ENCODE peak calls at places on chromosomes 2 and 18, in ten cellular contexts. S is Panc1, M is heart left ventricle, P is A549, D is body of pancreas, X is endodermal cell, C is pancreas, I is gastrocnemius medialis, U is fibroblast of lung, R is brain microvascular endothelial cell. K is an unnamed sample.

GRCh38 chr2:204678031-204678430 is 132.8 kb downstream of the PARD3B start:
- DNase-seq in X (no peak), R (no peak), M (no peak), D (no peak), S (no peak), I (no peak), U (no peak), P (no peak), C (no peak), K (no peak)

GRCh38 chr18:9147440-9148238 is 11.1 kb downstream of the ANKRD12 start:
- DNase-seq in D (peak), X (peak), P (peak), I (peak), C (no peak), M (no peak), U (peak), R (peak), S (no peak), K (no peak)

GRCh38 chr2:94759211-94759610 is 112.0 kb upstream of the TEKT4 start:
- DNase-seq in U (no peak), P (no peak), R (no peak), D (no peak), C (no peak), S (no peak), M (no peak), I (no peak), X (no peak), K (no peak)

GRCh38 chr18:54117853-54118773 is 106.4 kb downstream of the MBD2 start:
- DNase-seq in S (no peak), X (no peak), M (no peak), R (no peak), D (peak), P (no peak), C (peak), I (no peak), U (peak), K (no peak)

GRCh38 chr2:219266232-219266631 is 12.5 kb upstream of the TUBA4A start:
- DNase-seq in D (no peak), P (no peak), I (no peak), R (no peak), M (peak), S (no peak), X (no peak), C (no peak), U (no peak), K (no peak)

GRCh38 chr2:239002960-239003932 is 155.4 kb downstream of the TWIST2 start:
- DNase-seq in P (no peak), U (peak), C (no peak), M (no peak), S (no peak), R (no peak), X (peak), D (peak), I (no peak), K (no peak)

GRCh38 chr18:39667905-39668304 is 2102.3 kb upstream of the CELF4 start:
- DNase-seq in R (peak), U (no peak), I (no peak), X (no peak), D (no peak), S (no peak), P (no peak), C (no peak), M (no peak), K (no peak)

GRCh38 chr2:207720517-207721187 is 9.2 kb downstream of the CCNYL1 start:
- DNase-seq in D (no peak), R (no peak), I (no peak), M (no peak), S (no peak), U (no peak), C (no peak), P (no peak), X (no peak), K (no peak)

GRCh38 chr2:158602027-158602426 is 145.3 kb downstream of the PKP4 start:
- DNase-seq in U (no peak), P (no peak), S (no peak), I (no peak), R (no peak), C (peak), D (peak), X (no peak), M (no peak), K (no peak)

GRCh38 chr2:200077210-200077650 is 121.8 kb downstream of the MAIP1 start:
- DNase-seq in M (no peak), S (peak), D (peak), U (peak), X (no peak), I (no peak), R (peak), C (no peak), P (peak), K (no peak)

GRCh38 chr2:86035883-86036789 is 69.5 kb downstream of the POLR1A start:
- DNase-seq in D (peak), R (peak), S (no peak), I (peak), U (peak), P (no peak), M (peak), C (peak), X (no peak), K (peak)

GRCh38 chr18:54296017-54296416 is 26.7 kb downstream of the POLI start:
- DNase-seq in P (no peak), I (no peak), R (no peak), U (peak), D (no peak), M (no peak), S (no peak), X (no peak), C (no peak), K (no peak)

GRCh38 chr2:150888337-150888736 is 373.3 kb downstream of the RBM43 start:
- DNase-seq in M (no peak), P (no peak), I (no peak), X (no peak), S (no peak), D (no peak), C (no peak), R (peak), U (no peak), K (no peak)

GRCh38 chr2:7014201-7014640 is 97.0 kb downstream of the RNF144A start:
- DNase-seq in P (no peak), X (peak), U (no peak), C (no peak), D (no peak), M (no peak), I (no peak), R (peak), S (no peak), K (no peak)

GRCh38 chr2:96493072-96493471 is 12.1 kb downstream of the NEURL3 start:
- DNase-seq in P (peak), S (no peak), M (no peak), I (no peak), X (peak), R (no peak), C (no peak), D (no peak), U (no peak), K (no peak)

GRCh38 chr2:46067501-46068292 is 229.5 kb upstream of the EPAS1 start:
- DNase-seq in I (no peak), X (peak), S (peak), C (no peak), D (no peak), M (no peak), P (peak), R (peak), U (peak), K (no peak)

GRCh38 chr2:109662889-109663288 is 48.7 kb downstream of the SOWAHC start:
- DNase-seq in S (no peak), P (no peak), C (no peak), M (no peak), X (no peak), I (no peak), R (no peak), D (no peak), U (no peak), K (no peak)

GRCh38 chr2:222799262-222799918 is 61.4 kb upstream of the ACSL3 start:
- DNase-seq in C (no peak), R (no peak), D (no peak), M (no peak), I (no peak), X (no peak), U (no peak), S (no peak), P (no peak), K (no peak)

GRCh38 chr2:136310005-136310495 is 192.1 kb upstream of the CXCR4 start:
- DNase-seq in D (no peak), U (no peak), I (no peak), P (peak), X (no peak), M (no peak), R (no peak), S (no peak), C (no peak), K (no peak)

GRCh38 chr18:53025247-53025646 is 685.2 kb downstream of the DCC start:
- DNase-seq in D (no peak), X (no peak), M (no peak), S (no peak), R (no peak), U (no peak), C (no peak), P (no peak), I (no peak), K (no peak)

GRCh38 chr2:32355976-32356734 is 668 bp upstream of the BIRC6 start:
- DNase-seq in U (no peak), C (no peak), P (no peak), X (no peak), M (no peak), D (no peak), R (no peak), I (no peak), S (peak), K (no peak)

GRCh38 chr2:16513626-16514025 is 152.0 kb downstream of the CYRIA start:
- DNase-seq in D (no peak), X (no peak), P (no peak), C (no peak), U (no peak), S (no peak), M (no peak), I (no peak), R (no peak), K (no peak)

GRCh38 chr2:172402184-172402583 is 25.2 kb upstream of the ITGA6 start:
- DNase-seq in U (no peak), P (no peak), R (no peak), I (no peak), C (no peak), X (no peak), S (no peak), M (no peak), D (no peak), K (no peak)

GRCh38 chr18:44830551-44830950 is 149.9 kb downstream of the SETBP1 start:
- DNase-seq in P (no peak), I (no peak), S (no peak), U (peak), R (no peak), X (no peak), D (no peak), C (no peak), M (no peak), K (no peak)

GRCh38 chr18:51890762-51891161 is 449.2 kb upstream of the DCC start:
- DNase-seq in I (no peak), M (no peak), R (no peak), X (no peak), S (peak), P (no peak), U (no peak), D (peak), C (peak), K (no peak)

GRCh38 chr2:207467716-207468347 is 61.9 kb upstream of the CREB1 start:
- DNase-seq in D (no peak), R (peak), S (no peak), U (peak), P (no peak), X (no peak), I (no peak), C (no peak), M (no peak), K (no peak)

GRCh38 chr18:35756506-35757117 is 175.1 kb downstream of the GALNT1 start:
- DNase-seq in X (peak), R (peak), I (no peak), C (no peak), U (peak), M (no peak), P (peak), D (peak), S (peak), K (no peak)

GRCh38 chr18:54090856-54091255 is 133.6 kb downstream of the MBD2 start:
- DNase-seq in D (no peak), I (no peak), P (no peak), S (no peak), X (no peak), C (no peak), R (no peak), M (no peak), U (no peak), K (no peak)

GRCh38 chr2:222280795-222281194 is 18.0 kb downstream of the PAX3 start:
- DNase-seq in X (no peak), R (no peak), I (no peak), D (no peak), M (no peak), C (no peak), S (no peak), U (no peak), P (no peak), K (no peak)

GRCh38 chr2:125516496-125517109 is 1139.4 kb upstream of the GYPC start:
- DNase-seq in X (peak), S (no peak), C (no peak), M (no peak), U (peak), D (no peak), P (no peak), I (no peak), R (peak), K (no peak)

GRCh38 chr18:10923671-10924070 is 225.7 kb downstream of the PIEZO2 start:
- DNase-seq in R (no peak), C (no peak), D (no peak), P (no peak), I (no peak), S (no peak), U (peak), X (no peak), M (no peak), K (no peak)

GRCh38 chr2:61125123-61125710 is 36.8 kb upstream of the C2orf74 start:
- DNase-seq in U (no peak), R (no peak), C (no peak), D (no peak), S (no peak), M (no peak), P (no peak), I (no peak), X (no peak), K (no peak)

GRCh38 chr2:8219096-8219495 is 462.8 kb upstream of the ID2 start:
- DNase-seq in U (no peak), R (no peak), D (no peak), M (no peak), P (no peak), X (no peak), I (no peak), S (no peak), C (no peak), K (no peak)

GRCh38 chr2:183063083-183063482 is 15.5 kb upstream of the DUSP19 start:
- DNase-seq in I (no peak), P (peak), M (no peak), U (peak), C (no peak), R (peak), S (no peak), D (no peak), X (no peak), K (no peak)

GRCh38 chr2:29655391-29656086 is 265.8 kb downstream of the ALK start:
- DNase-seq in M (peak), X (no peak), C (no peak), U (no peak), D (no peak), I (no peak), R (no peak), P (no peak), S (no peak), K (no peak)

GRCh38 chr2:240468300-240469238 is 33.1 kb downstream of the GPC1 start:
- DNase-seq in I (no peak), X (peak), R (no peak), U (no peak), S (no peak), P (no peak), M (peak), C (peak), D (peak), K (peak)

GRCh38 chr2:108632748-108633147 is 86.5 kb upstream of the RANBP2 start:
- DNase-seq in S (no peak), C (no peak), I (no peak), D (no peak), X (no peak), P (no peak), R (no peak), U (no peak), M (no peak), K (no peak)

GRCh38 chr2:216820709-216821108 is 39.2 kb downstream of the TNP1 start:
- DNase-seq in C (no peak), I (no peak), S (no peak), M (no peak), U (no peak), P (no peak), R (no peak), X (no peak), D (no peak), K (no peak)
- H3K27ac ChIP-seq in C (no peak), I (no peak), S (no peak), M (no peak), U (no peak), P (no peak), R (no peak), X (no peak), D (no peak), K (no peak)

GRCh38 chr2:17515652-17516051 is 2.6 kb downstream of the RAD51AP2 start:
- DNase-seq in C (no peak), I (no peak), R (no peak), U (no peak), D (no peak), M (no peak), X (no peak), S (no peak), P (no peak), K (no peak)

GRCh38 chr2:17521621-17522020 is 3.4 kb upstream of the RAD51AP2 start:
- DNase-seq in P (no peak), M (no peak), R (no peak), X (no peak), I (no peak), D (no peak), U (no peak), S (no peak), C (no peak), K (no peak)

GRCh38 chr2:17518212-17519154 is at the start of gene RAD51AP2:
- DNase-seq in S (no peak), D (peak), R (peak), M (peak), C (peak), U (peak), X (peak), I (peak), P (peak), K (peak)

GRCh38 chr2:17520761-17521160 is 2.5 kb upstream of the RAD51AP2 start:
- DNase-seq in M (no peak), D (no peak), P (no peak), X (no peak), I (no peak), U (no peak), C (no peak), S (no peak), R (no peak), K (no peak)

GRCh38 chr2:17517481-17518211 is 594 bp downstream of the RAD51AP2 start:
- DNase-seq in D (no peak), X (no peak), C (no peak), R (no peak), I (no peak), S (no peak), P (no peak), M (no peak), U (no peak), K (no peak)
- H3K4me3 ChIP-seq in D (peak), X (peak), C (no peak), R (peak), I (peak), S (peak), P (peak), M (peak), U (peak), K (peak)

DNA sequence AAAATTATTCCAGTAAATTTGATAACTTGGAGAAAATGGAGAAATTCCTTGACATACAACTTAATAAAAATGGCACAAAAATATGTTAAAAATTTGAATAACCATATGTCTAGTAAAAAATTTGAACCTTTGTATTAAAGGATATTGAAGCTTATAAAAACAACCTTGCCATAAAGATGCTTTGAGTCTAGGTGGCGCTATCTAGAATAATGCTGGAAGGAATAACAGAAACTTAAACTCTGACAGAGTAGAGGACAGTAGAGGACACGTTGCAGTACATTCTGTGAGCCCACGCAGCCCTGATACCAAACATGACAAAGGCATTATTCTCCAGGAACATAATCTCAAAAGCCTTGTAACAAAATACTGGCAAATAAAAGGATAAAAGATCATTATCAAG is 44.7 kb upstream of the ALKAL2 start:
- DNase-seq in X (no peak), P (no peak), M (no peak), C (no peak), I (no peak), S (no peak), R (no peak), D (no peak), U (no peak), K (no peak)
- TF ChIP-seq CTCF in X (peak), P (no peak), M (no peak), C (no peak), I (no peak), S (no peak), R (peak), D (no peak), U (peak), K (no peak)

GRCh38 chr18:63979409-63979908 is 9.6 kb downstream of the SERPINB8 start:
- DNase-seq in U (peak), P (peak), M (no peak), I (peak), X (peak), D (peak), S (peak), C (no peak), R (peak), K (no peak)
- H3K27ac ChIP-seq in U (peak), P (peak), M (peak), I (no peak), X (no peak), D (peak), S (peak), C (peak), R (no peak), K (peak)

GRCh38 chr2:189214484-189214883 is 34.9 kb upstream of the COL5A2 start:
- DNase-seq in M (no peak), D (no peak), I (no peak), S (no peak), X (no peak), P (no peak), U (no peak), R (no peak), C (no peak), K (no peak)
- H3K4me3 ChIP-seq in M (no peak), D (no peak), I (no peak), S (no peak), X (no peak), P (no peak), U (no peak), R (no peak), C (no peak), K (no peak)

K was measured in ascending aorta.